ENCODE peak calls at places on chromosomes 12 and 14, in eight cellular contexts. B is tibial nerve, L is A549, W is HepG2, F is sigmoid colon, R is stomach, K is lower leg skin, M is transverse colon. D is an unnamed sample.
A peak's percentile ranks its signal among the peaks of the same experiment; 100 is the strongest.

GRCh38 chr12:55797068-55797467 is 20.5 kb downstream of the SARNP start:
- DNase-seq in B (no peak), L (peak; percentile 65), W (peak; percentile 51), F (no peak), R (no peak), K (no peak), M (no peak), D (peak; percentile 64)

GRCh38 chr12:42129595-42130204 is 15.0 kb downstream of the GXYLT1 start:
- DNase-seq in B (no peak), L (peak; percentile 78), W (peak; percentile 63), F (no peak), R (no peak), K (peak; percentile 40), M (peak; percentile 13), D (peak; percentile 68)

GRCh38 chr14:33332497-33332896 is 393.8 kb downstream of the NPAS3 start:
- DNase-seq in B (no peak), L (no peak), W (no peak), F (no peak), R (no peak), K (no peak), M (no peak), D (no peak)

GRCh38 chr12:10364839-10365681 is 24.8 kb downstream of the KLRK1 start:
- DNase-seq in B (no peak), L (peak; percentile 53), W (peak; percentile 53), F (peak; percentile 79), R (peak; percentile 69), K (peak; percentile 56), M (peak; percentile 71), D (peak; percentile 83)

GRCh38 chr14:103518416-103519042 is 4.1 kb downstream of the CKB start:
- DNase-seq in B (peak; percentile 59), L (peak; percentile 63), W (peak; percentile 51), F (peak; percentile 92), R (peak; percentile 81), K (no peak), M (peak; percentile 80), D (peak; percentile 61)

GRCh38 chr14:73863209-73863608 is 11.6 kb downstream of the PTGR2 start:
- DNase-seq in B (no peak), L (no peak), W (no peak), F (no peak), R (no peak), K (no peak), M (no peak), D (no peak)

GRCh38 chr12:95351745-95352144 is 122.2 kb upstream of the METAP2 start:
- DNase-seq in B (no peak), L (no peak), W (peak; percentile 31), F (no peak), R (no peak), K (no peak), M (no peak), D (no peak)

GRCh38 chr14:71438684-71439083 is 493.5 kb upstream of the RGS6 start:
- DNase-seq in B (no peak), L (no peak), W (no peak), F (no peak), R (no peak), K (no peak), M (no peak), D (no peak)

GRCh38 chr14:69263364-69263763 is 3.4 kb downstream of the GALNT16 start:
- DNase-seq in B (peak; percentile 54), L (no peak), W (no peak), F (peak; percentile 87), R (no peak), K (peak; percentile 84), M (peak; percentile 18), D (peak; percentile 50)

GRCh38 chr12:85441740-85442139 is 161.7 kb downstream of the ALX1 start:
- DNase-seq in B (no peak), L (peak; percentile 49), W (peak; percentile 9), F (no peak), R (no peak), K (no peak), M (no peak), D (no peak)

GRCh38 chr14:96038920-96039632 is at the start of gene C14orf132:
- DNase-seq in B (peak; percentile 59), L (peak; percentile 30), W (no peak), F (peak; percentile 85), R (peak; percentile 58), K (peak; percentile 50), M (peak; percentile 67), D (no peak)
- TF ChIP-seq POLR2A in B (no peak), L (peak; percentile 57), W (no peak), F (peak; percentile 65), R (no peak), K (no peak), M (peak; percentile 46), D (no peak)

GRCh38 chr12:18703916-18704315 is 33.9 kb downstream of the PLCZ1 start:
- DNase-seq in B (no peak), L (no peak), W (no peak), F (no peak), R (no peak), K (no peak), M (no peak), D (no peak)

GRCh38 chr12:18700254-18700653 is 37.6 kb downstream of the PLCZ1 start:
- DNase-seq in B (no peak), L (no peak), W (no peak), F (no peak), R (no peak), K (peak; percentile 19), M (no peak), D (no peak)

GRCh38 chr12:18706798-18707197 is 31.0 kb downstream of the PLCZ1 start:
- DNase-seq in B (no peak), L (peak; percentile 4), W (no peak), F (no peak), R (no peak), K (no peak), M (no peak), D (no peak)

DNA sequence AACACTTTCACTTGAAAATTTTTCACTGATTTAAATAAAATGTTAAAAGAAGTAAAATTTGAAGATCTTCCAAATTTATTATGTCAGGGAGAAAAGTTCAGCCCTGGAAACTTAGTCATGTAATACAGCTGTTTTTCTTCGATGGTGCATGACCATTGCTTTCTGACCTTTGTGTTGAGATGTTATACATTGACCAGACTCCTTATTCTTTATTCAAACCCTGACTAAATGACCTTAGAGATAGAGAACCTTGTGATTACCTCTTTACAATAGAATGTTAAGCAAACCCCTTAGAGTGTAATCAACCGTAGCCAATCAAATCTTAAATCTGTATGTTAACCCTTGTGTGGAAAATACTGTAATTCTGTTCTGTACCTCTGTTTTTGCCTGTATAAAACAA is 34.5 kb downstream of the PLCZ1 start:
- DNase-seq in B (no peak), L (no peak), W (no peak), F (no peak), R (no peak), K (no peak), M (no peak), D (no peak)
- H3K4me3 ChIP-seq in B (no peak overlapping the region), L (no peak overlapping the region), W (no peak overlapping the region), F (no peak overlapping the region), R (no peak overlapping the region), K (no peak overlapping the region), M (no peak overlapping the region), D (no peak overlapping the region)

DNA sequence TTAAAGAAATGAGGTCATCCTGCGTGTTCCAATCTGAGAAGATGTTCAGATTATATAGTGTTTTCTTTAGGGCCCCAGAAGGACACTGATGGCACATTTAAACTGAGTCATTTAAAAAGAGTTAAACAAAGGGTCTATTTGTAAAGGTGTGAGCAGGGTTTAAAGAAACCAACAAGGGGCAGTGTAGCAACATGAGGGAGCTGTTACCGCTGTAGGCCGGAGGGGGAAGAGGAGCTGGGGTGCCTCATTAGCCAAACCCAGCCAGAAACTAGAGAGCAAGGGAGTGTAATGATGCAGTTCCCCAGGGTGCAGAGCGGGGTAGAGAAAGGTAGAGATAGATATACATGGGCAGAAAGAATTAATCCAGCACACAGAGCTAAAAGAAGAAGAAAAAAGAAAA is 160.4 kb downstream of the TBX5 start:
- DNase-seq in B (no peak), L (no peak), W (no peak), F (no peak), R (no peak), K (no peak), M (no peak), D (no peak)
- TF ChIP-seq CTCF in B (no peak), L (no peak), W (no peak), F (no peak), R (no peak), K (no peak), M (no peak), D (no peak)

DNA sequence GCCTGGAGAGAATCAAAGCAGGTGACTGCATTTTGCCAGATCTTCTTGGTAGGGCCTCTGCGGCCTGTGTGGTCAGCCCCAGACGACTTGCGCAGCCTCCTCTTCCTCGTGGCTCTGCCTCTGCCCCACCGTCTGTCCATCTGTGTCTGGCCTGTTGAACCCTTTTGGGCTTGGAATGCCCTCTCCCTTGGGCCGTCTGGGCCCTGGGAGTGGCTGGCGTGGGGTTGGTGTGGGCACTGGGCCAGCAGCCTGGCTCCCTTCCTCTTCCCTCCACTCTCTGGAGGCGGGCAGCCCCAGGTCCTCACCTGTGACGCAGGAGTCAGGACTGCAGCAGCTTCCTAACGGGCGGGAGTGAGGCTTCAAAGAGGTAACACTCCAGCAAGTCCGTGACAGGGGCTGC is 9.7 kb upstream of the CCDC197 start:
- DNase-seq in B (no peak), L (no peak), W (no peak), F (no peak), R (no peak), K (no peak), M (no peak), D (no peak)
- TF ChIP-seq POLR2A in B (no peak), L (no peak), W (no peak), F (no peak), R (no peak), K (no peak), M (no peak), D (no peak)

GRCh38 chr14:99747167-99747566 is 46.0 kb upstream of the EML1 start:
- DNase-seq in B (no peak), L (no peak), W (no peak), F (no peak), R (no peak), K (no peak), M (no peak), D (no peak)
- H3K4me3 ChIP-seq in B (no peak overlapping the region), L (no peak overlapping the region), W (no peak overlapping the region), F (no peak overlapping the region), R (no peak overlapping the region), K (no peak overlapping the region), M (no peak overlapping the region), D (no peak overlapping the region)